ENCODE peak calls at places on chromosomes 11 and 22, in five cellular contexts. F is NCI-H1436; O is left ventricle myocardium superior; W is activated CD8-positive, alpha-beta memory T cell treated with anti-CD3 and anti-CD28 coated beads for 4 hours; B is HT-29. M is an unnamed sample.

GRCh38 chr22:22893077-22893805 is 5.6 kb downstream of the IGLL5 start:
- DNase-seq in F (no peak), O (no peak), W (no peak), B (no peak), M (no peak)

GRCh38 chr11:62710001-62710345 is 2.5 kb downstream of the GNG3 start:
- DNase-seq in F (no peak), O (no peak), W (no peak), B (no peak), M (no peak)

GRCh38 chr22:41417622-41418390 is 28.8 kb downstream of the TOB2 start:
- DNase-seq in F (no peak), O (peak; percentile 96), W (no peak), B (peak; percentile 49), M (no peak)

GRCh38 chr22:42947211-42947990 is 67.5 kb downstream of the PACSIN2 start:
- DNase-seq in F (peak; percentile 54), O (peak; percentile 81), W (no peak), B (peak; percentile 78), M (peak; percentile 52)

GRCh38 chr22:35638408-35638807 is 9.8 kb upstream of the APOL6 start:
- DNase-seq in F (no peak), O (peak; percentile 92), W (no peak), B (no peak), M (no peak)

GRCh38 chr11:119741369-119742262 is 12.6 kb upstream of the NECTIN1 start:
- DNase-seq in F (no peak), O (peak; percentile 81), W (peak; percentile 24), B (peak; percentile 63), M (peak; percentile 24)

GRCh38 chr11:76139317-76139716 is 67.0 kb downstream of the WNT11 start:
- DNase-seq in F (no peak), O (no peak), W (no peak), B (no peak), M (no peak)

GRCh38 chr11:64862914-64863313 is 15.5 kb downstream of the EHD1 start:
- DNase-seq in F (no peak), O (peak; percentile 76), W (no peak), B (no peak), M (no peak)

GRCh38 chr11:45083544-45084087 is 62.8 kb upstream of the PRDM11 start:
- DNase-seq in F (no peak), O (no peak), W (no peak), B (peak; percentile 39), M (peak; percentile 40)

GRCh38 chr22:43375951-43376455 is 32.8 kb upstream of the SCUBE1 start:
- DNase-seq in F (no peak), O (no peak), W (no peak), B (no peak), M (no peak)

GRCh38 chr11:20544536-20545237 is 54.7 kb upstream of the SLC6A5 start:
- DNase-seq in F (no peak), O (no peak), W (no peak), B (no peak), M (no peak)

GRCh38 chr11:73551697-73552096 is 46.2 kb downstream of the FAM168A start:
- DNase-seq in F (no peak), O (no peak), W (no peak), B (no peak), M (no peak)

GRCh38 chr11:118229274-118229847 is 4.5 kb upstream of the JAML start:
- DNase-seq in F (no peak), O (no peak), W (no peak), B (no peak), M (no peak)

GRCh38 chr11:67163006-67163405 is 43.9 kb downstream of the KDM2A start:
- DNase-seq in F (no peak), O (no peak), W (no peak), B (no peak), M (no peak)

GRCh38 chr11:75099635-75100034 is 3.0 kb upstream of the OR2AT4 start:
- DNase-seq in F (no peak), O (no peak), W (no peak), B (no peak), M (no peak)

GRCh38 chr22:35521358-35522264 is 19.0 kb upstream of the RASD2 start:
- DNase-seq in F (no peak), O (no peak), W (no peak), B (no peak), M (no peak)

GRCh38 chr11:111730871-111731591 is 35.2 kb downstream of the PPP2R1B start:
- DNase-seq in F (peak; percentile 53), O (peak; percentile 55), W (no peak), B (peak; percentile 41), M (no peak)

GRCh38 chr11:12539570-12539969 is 134.7 kb upstream of the TEAD1 start:
- DNase-seq in F (no peak), O (no peak), W (no peak), B (no peak), M (no peak)

GRCh38 chr11:62446091-62446490 is 27.3 kb downstream of the SCGB1A1 start:
- DNase-seq in F (no peak), O (no peak), W (no peak), B (peak; percentile 37), M (no peak)

GRCh38 chr11:95688501-95689222 is 100.9 kb downstream of the FAM76B start:
- DNase-seq in F (no peak), O (no peak), W (no peak), B (no peak), M (no peak)

GRCh38 chr11:111347723-111348115 is 31.4 kb downstream of the POU2AF1 start:
- DNase-seq in F (no peak), O (no peak), W (no peak), B (no peak), M (no peak)

GRCh38 chr11:27468643-27469332 is 3.8 kb downstream of the LGR4 start:
- DNase-seq in F (no peak), O (no peak), W (no peak), B (peak; percentile 78), M (no peak)

GRCh38 chr11:1878134-1879031 is 13.3 kb downstream of the PRR33 start:
- DNase-seq in F (no peak), O (peak; percentile 71), W (no peak), B (no peak), M (no peak)

GRCh38 chr11:83840326-83840725 is 554.2 kb upstream of the CCDC90B start:
- DNase-seq in F (no peak), O (no peak), W (no peak), B (no peak), M (no peak)

GRCh38 chr11:63917685-63918523 is 940 bp upstream of the RCOR2 start:
- DNase-seq in F (peak; percentile 24), O (peak; percentile 90), W (no peak), B (peak; percentile 37), M (no peak)

GRCh38 chr11:70158201-70158600 is 44.9 kb upstream of the FADD start:
- DNase-seq in F (no peak), O (no peak), W (no peak), B (peak; percentile 52), M (no peak)

GRCh38 chr11:2704896-2705606 is 5.3 kb upstream of the KCNQ1OT1 start:
- DNase-seq in F (no peak), O (peak; percentile 20), W (no peak), B (no peak), M (no peak)

GRCh38 chr11:27201454-27202302 is 161.1 kb downstream of the BBOX1 start:
- DNase-seq in F (peak; percentile 73), O (peak; percentile 81), W (no peak), B (peak; percentile 100), M (peak; percentile 98)

GRCh38 chr11:12433571-12434061 is 56.2 kb downstream of the PARVA start:
- DNase-seq in F (no peak), O (no peak), W (no peak), B (no peak), M (no peak)

GRCh38 chr11:27777013-27777412 is 76.8 kb upstream of the BDNF start:
- DNase-seq in F (no peak), O (no peak), W (no peak), B (no peak), M (no peak)

GRCh38 chr11:117839234-117839882 is 14.8 kb upstream of the FXYD2 start:
- DNase-seq in F (no peak), O (no peak), W (no peak), B (no peak), M (no peak)

GRCh38 chr11:47002366-47002765 is 65.8 kb downstream of the CSTPP1 start:
- DNase-seq in F (no peak), O (no peak), W (no peak), B (no peak), M (no peak)

GRCh38 chr22:49460662-49461371 is 366.9 kb downstream of the BRD1 start:
- DNase-seq in F (no peak), O (no peak), W (no peak), B (no peak), M (peak; percentile 8)

GRCh38 chr11:10309163-10310093 is 4.6 kb downstream of the ADM start:
- DNase-seq in F (no peak), O (peak; percentile 76), W (no peak), B (peak; percentile 59), M (no peak)

GRCh38 chr22:30492144-30492543 is 13.4 kb downstream of the SEC14L4 start:
- DNase-seq in F (no peak), O (no peak), W (no peak), B (no peak), M (no peak)

GRCh38 chr11:123798513-123799252 is 7.5 kb downstream of the OR6M1 start:
- DNase-seq in F (no peak), O (no peak), W (no peak), B (no peak), M (no peak)

GRCh38 chr22:19448076-19448607 is 631 bp upstream of the C22orf39 start:
- DNase-seq in F (peak; percentile 85), O (no peak), W (no peak), B (peak; percentile 70), M (peak; percentile 86)

GRCh38 chr11:47766363-47767227 is 546 bp downstream of the FNBP4 start:
- DNase-seq in F (peak; percentile 20), O (peak; percentile 79), W (peak; percentile 69), B (peak; percentile 79), M (peak; percentile 45)

GRCh38 chr11:129373489-129373953 is 2.1 kb upstream of the BARX2 start:
- DNase-seq in F (no peak), O (no peak), W (no peak), B (no peak), M (no peak)